ENCODE peak calls at places on chromosomes 12 and 14, in seven cellular contexts. One of them, this sample, is unnamed.

GRCh38 chr12:127767631-127768030 is 499.3 kb upstream of the TMEM132C start:
- DNase-seq in NCI-H345: no peak
- DNase-seq in HT-29: no peak
- DNase-seq in NCI-H510A treated with DMSO at 0.1 percent for 48 hours: peak; percentile 75
- DNase-seq in NCI-H1092 treated with DMSO at 0.1 percent for 48 hours: no peak
- DNase-seq in stimulated activated CD8-positive, alpha-beta memory T cell treated with anti-CD3 and anti-CD28 coated beads, Interleukin-15, amount 100 ng/mL, for 24 hours: no peak
- DNase-seq in naive thymus-derived CD8-positive, alpha-beta T cell: no peak
- DNase-seq in this sample: no peak

GRCh38 chr12:128387811-128388422 is 120.9 kb downstream of the TMEM132C start:
- DNase-seq in NCI-H345: no peak
- DNase-seq in HT-29: peak; percentile 63
- DNase-seq in NCI-H510A treated with DMSO at 0.1 percent for 48 hours: peak; percentile 84
- DNase-seq in NCI-H1092 treated with DMSO at 0.1 percent for 48 hours: peak; percentile 58
- DNase-seq in stimulated activated CD8-positive, alpha-beta memory T cell treated with anti-CD3 and anti-CD28 coated beads, Interleukin-15, amount 100 ng/mL, for 24 hours: no peak
- DNase-seq in naive thymus-derived CD8-positive, alpha-beta T cell: no peak
- DNase-seq in this sample: peak; percentile 1

GRCh38 chr14:102951799-102952198 is 29.3 kb downstream of the AMN start:
- DNase-seq in NCI-H345: no peak
- DNase-seq in HT-29: no peak
- DNase-seq in NCI-H510A treated with DMSO at 0.1 percent for 48 hours: no peak
- DNase-seq in NCI-H1092 treated with DMSO at 0.1 percent for 48 hours: no peak
- DNase-seq in stimulated activated CD8-positive, alpha-beta memory T cell treated with anti-CD3 and anti-CD28 coated beads, Interleukin-15, amount 100 ng/mL, for 24 hours: no peak
- DNase-seq in naive thymus-derived CD8-positive, alpha-beta T cell: no peak
- DNase-seq in this sample: no peak

GRCh38 chr12:3158851-3159465 is 81.8 kb downstream of the TSPAN9 start:
- DNase-seq in NCI-H345: no peak
- DNase-seq in HT-29: no peak
- DNase-seq in NCI-H510A treated with DMSO at 0.1 percent for 48 hours: no peak
- DNase-seq in NCI-H1092 treated with DMSO at 0.1 percent for 48 hours: no peak
- DNase-seq in stimulated activated CD8-positive, alpha-beta memory T cell treated with anti-CD3 and anti-CD28 coated beads, Interleukin-15, amount 100 ng/mL, for 24 hours: no peak
- DNase-seq in naive thymus-derived CD8-positive, alpha-beta T cell: no peak
- DNase-seq in this sample: no peak

GRCh38 chr12:39575498-39575875 is 44.1 kb downstream of the ABCD2 start:
- DNase-seq in NCI-H345: no peak
- DNase-seq in HT-29: no peak
- DNase-seq in NCI-H510A treated with DMSO at 0.1 percent for 48 hours: no peak
- DNase-seq in NCI-H1092 treated with DMSO at 0.1 percent for 48 hours: no peak
- DNase-seq in stimulated activated CD8-positive, alpha-beta memory T cell treated with anti-CD3 and anti-CD28 coated beads, Interleukin-15, amount 100 ng/mL, for 24 hours: no peak
- DNase-seq in naive thymus-derived CD8-positive, alpha-beta T cell: no peak
- DNase-seq in this sample: no peak

GRCh38 chr12:95959107-95959506 is 16.0 kb downstream of the AMDHD1 start:
- DNase-seq in NCI-H345: peak; percentile 31
- DNase-seq in HT-29: peak; percentile 16
- DNase-seq in NCI-H510A treated with DMSO at 0.1 percent for 48 hours: no peak
- DNase-seq in NCI-H1092 treated with DMSO at 0.1 percent for 48 hours: peak; percentile 6
- DNase-seq in stimulated activated CD8-positive, alpha-beta memory T cell treated with anti-CD3 and anti-CD28 coated beads, Interleukin-15, amount 100 ng/mL, for 24 hours: no peak
- DNase-seq in naive thymus-derived CD8-positive, alpha-beta T cell: no peak
- DNase-seq in this sample: no peak

GRCh38 chr12:51270847-51271518 is 768 bp upstream of the SMAGP start:
- DNase-seq in NCI-H345: no peak
- DNase-seq in HT-29: peak; percentile 83
- DNase-seq in NCI-H510A treated with DMSO at 0.1 percent for 48 hours: peak; percentile 33
- DNase-seq in NCI-H1092 treated with DMSO at 0.1 percent for 48 hours: no peak
- DNase-seq in stimulated activated CD8-positive, alpha-beta memory T cell treated with anti-CD3 and anti-CD28 coated beads, Interleukin-15, amount 100 ng/mL, for 24 hours: no peak
- DNase-seq in naive thymus-derived CD8-positive, alpha-beta T cell: no peak
- DNase-seq in this sample: no peak

GRCh38 chr14:50107850-50108249 is 8.5 kb downstream of the VCPKMT start:
- DNase-seq in NCI-H345: no peak
- DNase-seq in HT-29: no peak
- DNase-seq in NCI-H510A treated with DMSO at 0.1 percent for 48 hours: no peak
- DNase-seq in NCI-H1092 treated with DMSO at 0.1 percent for 48 hours: no peak
- DNase-seq in stimulated activated CD8-positive, alpha-beta memory T cell treated with anti-CD3 and anti-CD28 coated beads, Interleukin-15, amount 100 ng/mL, for 24 hours: no peak
- DNase-seq in naive thymus-derived CD8-positive, alpha-beta T cell: no peak
- DNase-seq in this sample: no peak

GRCh38 chr12:64534672-64535199 is 75.6 kb upstream of the RASSF3 start:
- DNase-seq in NCI-H345: no peak
- DNase-seq in HT-29: no peak
- DNase-seq in NCI-H510A treated with DMSO at 0.1 percent for 48 hours: no peak
- DNase-seq in NCI-H1092 treated with DMSO at 0.1 percent for 48 hours: no peak
- DNase-seq in stimulated activated CD8-positive, alpha-beta memory T cell treated with anti-CD3 and anti-CD28 coated beads, Interleukin-15, amount 100 ng/mL, for 24 hours: no peak
- DNase-seq in naive thymus-derived CD8-positive, alpha-beta T cell: no peak
- DNase-seq in this sample: no peak

GRCh38 chr12:58443273-58443980 is 476.9 kb downstream of the LRIG3 start:
- DNase-seq in NCI-H345: no peak
- DNase-seq in HT-29: peak; percentile 60
- DNase-seq in NCI-H510A treated with DMSO at 0.1 percent for 48 hours: no peak
- DNase-seq in NCI-H1092 treated with DMSO at 0.1 percent for 48 hours: no peak
- DNase-seq in stimulated activated CD8-positive, alpha-beta memory T cell treated with anti-CD3 and anti-CD28 coated beads, Interleukin-15, amount 100 ng/mL, for 24 hours: no peak
- DNase-seq in naive thymus-derived CD8-positive, alpha-beta T cell: no peak
- DNase-seq in this sample: no peak

GRCh38 chr12:132886529-132887477 is 602 bp downstream of the CHFR start:
- DNase-seq in NCI-H345: peak; percentile 35
- DNase-seq in HT-29: no peak
- DNase-seq in NCI-H510A treated with DMSO at 0.1 percent for 48 hours: no peak
- DNase-seq in NCI-H1092 treated with DMSO at 0.1 percent for 48 hours: no peak
- DNase-seq in stimulated activated CD8-positive, alpha-beta memory T cell treated with anti-CD3 and anti-CD28 coated beads, Interleukin-15, amount 100 ng/mL, for 24 hours: no peak
- DNase-seq in naive thymus-derived CD8-positive, alpha-beta T cell: peak; percentile 21
- DNase-seq in this sample: no peak

GRCh38 chr12:119061208-119061796 is 80.0 kb downstream of the SRRM4 start:
- DNase-seq in NCI-H345: peak; percentile 43
- DNase-seq in HT-29: peak; percentile 72
- DNase-seq in NCI-H510A treated with DMSO at 0.1 percent for 48 hours: peak; percentile 15
- DNase-seq in NCI-H1092 treated with DMSO at 0.1 percent for 48 hours: no peak
- DNase-seq in stimulated activated CD8-positive, alpha-beta memory T cell treated with anti-CD3 and anti-CD28 coated beads, Interleukin-15, amount 100 ng/mL, for 24 hours: no peak
- DNase-seq in naive thymus-derived CD8-positive, alpha-beta T cell: peak; percentile 6
- DNase-seq in this sample: peak; percentile 55

GRCh38 chr12:4267904-4268548 is 5.5 kb upstream of the CCND2 start:
- DNase-seq in NCI-H345: no peak
- DNase-seq in HT-29: no peak
- DNase-seq in NCI-H510A treated with DMSO at 0.1 percent for 48 hours: no peak
- DNase-seq in NCI-H1092 treated with DMSO at 0.1 percent for 48 hours: peak; percentile 52
- DNase-seq in stimulated activated CD8-positive, alpha-beta memory T cell treated with anti-CD3 and anti-CD28 coated beads, Interleukin-15, amount 100 ng/mL, for 24 hours: no peak
- DNase-seq in naive thymus-derived CD8-positive, alpha-beta T cell: no peak
- DNase-seq in this sample: no peak

GRCh38 chr14:105300542-105301102 is at the start of gene BRF1:
- DNase-seq in NCI-H345: peak; percentile 97
- DNase-seq in HT-29: peak; percentile 83
- DNase-seq in NCI-H510A treated with DMSO at 0.1 percent for 48 hours: no peak
- DNase-seq in NCI-H1092 treated with DMSO at 0.1 percent for 48 hours: peak; percentile 93
- DNase-seq in stimulated activated CD8-positive, alpha-beta memory T cell treated with anti-CD3 and anti-CD28 coated beads, Interleukin-15, amount 100 ng/mL, for 24 hours: peak; percentile 90
- DNase-seq in naive thymus-derived CD8-positive, alpha-beta T cell: peak; percentile 99
- DNase-seq in this sample: peak; percentile 77

GRCh38 chr12:127819066-127819465 is 447.9 kb upstream of the TMEM132C start:
- DNase-seq in NCI-H345: no peak
- DNase-seq in HT-29: no peak
- DNase-seq in NCI-H510A treated with DMSO at 0.1 percent for 48 hours: no peak
- DNase-seq in NCI-H1092 treated with DMSO at 0.1 percent for 48 hours: no peak
- DNase-seq in stimulated activated CD8-positive, alpha-beta memory T cell treated with anti-CD3 and anti-CD28 coated beads, Interleukin-15, amount 100 ng/mL, for 24 hours: no peak
- DNase-seq in naive thymus-derived CD8-positive, alpha-beta T cell: no peak
- DNase-seq in this sample: no peak

GRCh38 chr12:88698471-88698870 is 118.2 kb upstream of the KITLG start:
- DNase-seq in NCI-H345: no peak
- DNase-seq in HT-29: no peak
- DNase-seq in NCI-H510A treated with DMSO at 0.1 percent for 48 hours: no peak
- DNase-seq in NCI-H1092 treated with DMSO at 0.1 percent for 48 hours: no peak
- DNase-seq in stimulated activated CD8-positive, alpha-beta memory T cell treated with anti-CD3 and anti-CD28 coated beads, Interleukin-15, amount 100 ng/mL, for 24 hours: no peak
- DNase-seq in naive thymus-derived CD8-positive, alpha-beta T cell: no peak
- DNase-seq in this sample: no peak

This sample was measured in iPS DF 6.9.